ENCODE peak calls at places on chromosome 21, in five cellular contexts. L is AG09309, D is stomach, R is AG04449, H is ascending aorta. B is an unnamed sample.

GRCh38 chr21:35529141-35529863 is 480.2 kb upstream of the RUNX1 start:
- DNase-seq in R (peak), H (no peak), L (no peak), D (no peak), B (no peak)

GRCh38 chr21:18663663-18664062 is 260.1 kb upstream of the TMPRSS15 start:
- DNase-seq in L (no peak), D (no peak), H (no peak), R (no peak), B (no peak)

GRCh38 chr21:28148400-28149064 is 844.1 kb downstream of the LTN1 start:
- DNase-seq in L (no peak), R (no peak), H (no peak), D (peak), B (no peak)

GRCh38 chr21:27817902-27818623 is 851.2 kb upstream of the ADAMTS5 start:
- DNase-seq in L (no peak), R (no peak), H (no peak), D (no peak), B (no peak)

GRCh38 chr21:38798081-38798480 is 7.6 kb upstream of the ETS2 start:
- DNase-seq in H (no peak), R (no peak), L (no peak), D (no peak), B (no peak)

GRCh38 chr21:39332175-39332574 is 16.7 kb downstream of the HMGN1 start:
- DNase-seq in L (no peak), D (no peak), R (no peak), H (no peak), B (no peak)

GRCh38 chr21:29371464-29371863 is 72.7 kb downstream of the BACH1 start:
- DNase-seq in D (no peak), H (no peak), R (no peak), L (no peak), B (peak)

GRCh38 chr21:41777934-41778815 is 11.3 kb upstream of the RIPK4 start:
- DNase-seq in L (peak), H (peak), R (peak), D (peak), B (no peak)

GRCh38 chr21:46255758-46256337 is 27.3 kb upstream of the LSS start:
- DNase-seq in L (no peak), D (no peak), H (no peak), R (no peak), B (no peak)

GRCh38 chr21:38930838-38931237 is 125.1 kb downstream of the ETS2 start:
- DNase-seq in H (no peak), R (no peak), D (no peak), L (peak), B (no peak)

GRCh38 chr21:29649370-29649963 is 290.3 kb downstream of the GRIK1 start:
- DNase-seq in R (no peak), H (no peak), D (no peak), L (no peak), B (no peak)

GRCh38 chr21:46253610-46254124 is 25.1 kb upstream of the LSS start:
- DNase-seq in L (no peak), D (no peak), H (no peak), R (no peak), B (no peak)

GRCh38 chr21:38938343-38938742 is 132.6 kb downstream of the ETS2 start:
- DNase-seq in H (no peak), D (no peak), L (no peak), R (no peak), B (no peak)

GRCh38 chr21:35528109-35529042 is 479.3 kb upstream of the RUNX1 start:
- DNase-seq in R (no peak), H (no peak), D (no peak), L (no peak), B (no peak)

GRCh38 chr21:16037386-16037785 is 307.6 kb downstream of the USP25 start:
- DNase-seq in D (no peak), L (no peak), R (no peak), H (no peak), B (no peak)

GRCh38 chr21:16837319-16837718 is 675.5 kb upstream of the CXADR start:
- DNase-seq in R (no peak), D (no peak), L (no peak), H (no peak), B (no peak)

GRCh38 chr21:15437873-15438272 is 291.9 kb upstream of the USP25 start:
- DNase-seq in L (no peak), D (no peak), R (no peak), H (no peak), B (no peak)

GRCh38 chr21:33412832-33413519 is 9.8 kb downstream of the IFNGR2 start:
- DNase-seq in R (no peak), H (no peak), L (no peak), D (peak), B (no peak)

GRCh38 chr21:15170614-15171013 is 105.8 kb upstream of the NRIP1 start:
- DNase-seq in D (no peak), H (no peak), R (no peak), L (no peak), B (no peak)

GRCh38 chr21:15275615-15276228 is 210.9 kb upstream of the NRIP1 start:
- DNase-seq in H (no peak), L (no peak), R (no peak), D (no peak), B (no peak)

GRCh38 chr21:28568692-28569091 is 424.0 kb downstream of the LTN1 start:
- DNase-seq in H (no peak), R (no peak), D (no peak), L (no peak), B (no peak)

GRCh38 chr21:15421521-15421920 is 308.3 kb upstream of the USP25 start:
- DNase-seq in L (no peak), H (no peak), R (no peak), D (no peak), B (no peak)

GRCh38 chr21:28799926-28800325 is 192.8 kb downstream of the LTN1 start:
- DNase-seq in L (no peak), D (no peak), R (no peak), H (no peak), B (no peak)

GRCh38 chr21:41745026-41745820 is 21.6 kb downstream of the RIPK4 start:
- DNase-seq in L (no peak), D (no peak), R (no peak), H (no peak), B (no peak)

GRCh38 chr21:28294046-28294445 is 698.6 kb downstream of the LTN1 start:
- DNase-seq in R (no peak), D (no peak), L (peak), H (no peak), B (no peak)

GRCh38 chr21:38376693-38377092 is 119.9 kb downstream of the KCNJ15 start:
- DNase-seq in D (no peak), H (no peak), R (no peak), L (no peak), B (no peak)

GRCh38 chr21:38806153-38806941 is 618 bp downstream of the ETS2 start:
- DNase-seq in L (no peak), D (no peak), H (no peak), R (no peak), B (no peak)

GRCh38 chr21:38813554-38813953 is 7.8 kb downstream of the ETS2 start:
- DNase-seq in L (no peak), R (no peak), H (no peak), D (no peak), B (no peak)

GRCh38 chr21:14303731-14304488 is 79.0 kb downstream of the HSPA13 start:
- DNase-seq in D (no peak), H (no peak), L (no peak), R (no peak), B (no peak)

GRCh38 chr21:44910229-44911065 is 10.3 kb downstream of the ITGB2 start:
- DNase-seq in D (no peak), H (no peak), L (no peak), R (no peak), B (no peak)
- H3K4me3 ChIP-seq in D (no peak), H (no peak), L (no peak), R (no peak), B (no peak)

DNA sequence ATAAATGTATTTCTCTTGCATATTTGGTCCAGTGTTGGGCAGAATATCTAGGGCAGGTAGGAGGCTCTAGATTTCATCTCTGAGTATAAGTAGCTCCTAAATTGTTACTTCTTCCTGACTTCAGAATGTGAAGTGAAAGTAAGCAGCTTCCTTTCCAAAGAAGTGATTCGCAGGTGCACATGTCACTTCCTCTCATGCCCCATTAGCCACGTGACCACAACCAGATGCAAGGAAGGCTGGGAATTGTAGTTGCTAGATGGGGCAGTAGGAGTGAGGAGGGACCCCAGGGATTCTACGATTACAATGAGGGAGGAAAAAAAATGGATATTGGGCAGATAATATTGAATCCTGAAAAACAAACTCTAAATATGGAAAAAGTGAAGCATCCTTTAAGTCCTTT is 113.2 kb upstream of the CYYR1 start:
- DNase-seq in L (no peak), D (no peak), R (no peak), H (no peak), B (no peak)
- H3K4me3 ChIP-seq in L (no peak), D (no peak), R (no peak), H (no peak), B (no peak)

DNA sequence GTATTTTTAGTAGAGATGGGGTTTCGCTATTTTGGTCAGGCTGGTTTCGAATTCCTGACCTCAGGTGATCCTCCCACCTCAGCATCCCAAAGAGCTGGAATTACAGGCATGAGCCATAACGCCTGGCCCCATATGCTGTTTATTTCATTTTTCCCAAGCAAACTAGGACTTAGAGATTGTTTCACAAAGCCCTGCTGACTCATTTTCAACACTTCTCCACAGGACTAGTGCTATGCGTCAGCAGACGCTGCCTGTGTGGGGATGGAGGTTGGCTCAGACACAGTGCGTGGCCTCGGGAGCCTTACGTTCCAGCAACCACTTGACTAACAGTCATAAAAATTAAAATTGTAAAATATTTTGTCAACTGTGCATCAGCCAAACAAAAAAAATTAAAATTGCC is 22.7 kb downstream of the PKNOX1 start:
- DNase-seq in L (peak), D (no peak), H (peak), R (peak), B (no peak)
- H3K4me3 ChIP-seq in L (no peak), D (no peak), H (no peak), R (no peak), B (no peak)

GRCh38 chr21:31592501-31592900 is 67.0 kb upstream of the SOD1 start:
- DNase-seq in D (no peak), H (no peak), L (no peak), R (no peak), B (no peak)

GRCh38 chr21:31596055-31596454 is 63.4 kb upstream of the SOD1 start:
- DNase-seq in H (no peak), D (no peak), L (no peak), R (no peak), B (no peak)

GRCh38 chr21:31593161-31593560 is 66.3 kb upstream of the SOD1 start:
- DNase-seq in R (no peak), H (no peak), L (no peak), D (no peak), B (no peak)

GRCh38 chr21:31594279-31594678 is 65.2 kb upstream of the SOD1 start:
- DNase-seq in D (no peak), L (no peak), H (no peak), R (no peak), B (no peak)

DNA sequence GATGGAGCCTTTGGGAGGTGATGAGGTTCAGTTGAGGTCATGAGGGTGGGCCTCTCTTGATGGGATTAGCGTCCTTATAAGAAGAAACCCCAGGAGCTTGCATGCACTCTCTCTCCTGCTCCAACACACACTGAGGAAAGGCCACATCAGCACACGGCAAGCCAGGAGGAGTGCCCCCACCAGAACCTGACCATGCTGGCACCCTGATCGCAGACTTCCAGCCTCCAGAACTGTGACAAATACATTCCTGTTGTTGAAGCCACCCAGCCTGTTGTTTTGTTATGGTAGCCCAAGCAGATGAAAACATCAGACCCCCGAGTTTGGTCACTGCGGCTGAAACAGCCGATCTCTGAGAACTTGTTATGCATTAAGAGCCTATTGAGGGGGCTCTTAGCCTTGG is 64.8 kb upstream of the SOD1 start:
- DNase-seq in D (no peak), R (no peak), H (no peak), L (no peak), B (no peak)
- H3K4me3 ChIP-seq in D (no peak), R (no peak), H (no peak), L (no peak), B (no peak)

GRCh38 chr21:43805275-43805800 is 16.0 kb downstream of the RRP1 start:
- DNase-seq in H (no peak), D (no peak), R (no peak), L (no peak), B (no peak)
- H3K4me3 ChIP-seq in H (no peak), D (no peak), R (no peak), L (no peak), B (no peak)

DNA sequence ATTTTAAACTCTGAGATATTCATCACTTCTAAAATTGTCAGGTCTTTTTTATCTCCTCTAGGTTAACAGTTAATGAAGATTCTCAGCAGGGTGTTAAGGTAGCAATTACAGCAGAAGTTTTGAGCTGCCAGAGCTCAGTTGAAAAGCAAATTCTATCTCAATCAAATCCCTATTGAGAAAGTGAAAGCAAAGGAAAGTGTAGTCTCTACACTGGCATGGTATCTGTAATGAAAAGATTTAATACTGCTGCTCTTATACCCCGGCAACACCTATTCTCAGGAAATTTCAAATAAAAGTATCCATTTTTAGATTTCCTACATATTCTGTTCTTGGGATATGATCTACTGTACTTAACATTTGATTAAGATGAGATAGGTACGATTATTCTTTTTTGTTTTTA is 913.5 kb downstream of the MRPL39 start:
- DNase-seq in D (no peak), H (no peak), R (no peak), L (no peak), B (no peak)
- H3K4me3 ChIP-seq in D (no peak), H (no peak), R (no peak), L (no peak), B (no peak)

DNA sequence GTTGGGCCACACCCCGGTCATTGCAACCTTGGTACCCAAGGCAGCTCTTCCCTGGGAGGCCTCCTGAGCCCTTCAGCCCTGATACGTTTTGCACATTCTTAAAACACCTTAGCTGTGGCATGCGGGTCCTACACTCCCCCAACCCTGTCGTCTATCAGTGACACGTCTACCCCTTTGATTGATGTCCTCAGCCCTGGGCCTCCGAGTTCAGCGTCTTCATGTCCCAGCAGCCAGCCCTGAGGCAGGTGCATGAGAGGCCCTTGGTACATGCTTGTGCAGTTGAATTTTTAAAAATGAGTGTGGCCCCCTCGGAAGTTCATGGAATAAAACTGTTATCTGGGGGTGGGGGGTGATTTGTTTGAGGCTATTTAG is 38.9 kb upstream of the ADARB1 start:
- DNase-seq in R (no peak), D (no peak), H (no peak), L (no peak), B (no peak)
- H3K4me3 ChIP-seq in R (no peak), D (no peak), H (no peak), L (no peak), B (no peak)

DNA sequence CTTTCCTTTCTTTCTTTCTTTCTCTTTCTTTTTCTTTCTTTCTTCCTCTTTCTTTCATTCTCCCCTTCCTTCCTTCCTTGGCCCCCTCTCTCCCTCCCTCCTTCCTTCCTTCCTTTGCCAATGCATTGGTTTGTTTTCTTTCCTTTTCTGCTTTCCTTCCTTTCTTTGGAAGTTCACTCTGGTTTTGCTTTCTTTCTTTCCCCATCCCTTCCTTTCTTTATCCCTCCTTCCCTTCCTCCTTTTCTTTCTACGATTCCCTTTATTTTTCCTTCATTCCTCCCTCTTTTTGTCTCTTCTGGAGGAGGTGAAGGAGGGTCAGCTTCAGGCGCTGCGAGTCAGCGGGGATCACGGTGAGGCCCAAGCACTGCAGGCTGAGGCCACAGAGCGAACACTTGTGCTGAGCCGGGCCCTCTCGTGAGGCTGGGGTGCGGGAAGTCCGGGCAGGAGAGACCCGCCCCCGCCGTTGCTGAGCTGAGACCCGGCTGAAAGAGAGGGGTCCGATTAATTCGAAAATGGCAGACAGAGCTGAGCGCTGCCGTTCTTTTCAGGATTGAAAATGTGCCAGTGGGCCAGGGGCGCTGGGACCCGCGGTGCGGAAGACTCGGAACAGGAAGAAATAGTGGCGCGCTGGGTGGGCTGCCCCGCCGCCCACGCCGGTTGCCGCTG is 1.5 kb downstream of the SIM2 start:
- DNase-seq in H (no peak), R (no peak), L (no peak), D (no peak), B (no peak)
- H3K4me3 ChIP-seq in H (peak), R (peak), L (no peak), D (peak), B (no peak)

GRCh38 chr21:34524671-34525601 is 12.9 kb upstream of the KCNE1 start:
- DNase-seq in D (no peak), R (no peak), H (no peak), L (no peak), B (no peak)
- H3K4me3 ChIP-seq in D (peak), R (peak), H (peak), L (peak), B (peak)

B was measured in vagina.